ENCODE peak calls at places on chromosomes 1 and 21, in five cellular contexts. One of them, this sample, is unnamed.

GRCh38 chr1:86753700-86754099 is 49.3 kb downstream of the SH3GLB1 start:
- DNase-seq in neural progenitor cell: peak; percentile 13
- DNase-seq in SK-N-SH: peak; percentile 20
- DNase-seq in GM23338: peak; percentile 51
- DNase-seq in HCT116: peak; percentile 21
- DNase-seq in this sample: peak; percentile 65

GRCh38 chr1:246800800-246801199 is 76.6 kb downstream of the SCCPDH start:
- DNase-seq in SK-N-SH: no peak
- DNase-seq in GM23338: no peak
- DNase-seq in neural progenitor cell: no peak
- DNase-seq in HCT116: no peak
- DNase-seq in this sample: no peak

GRCh38 chr1:84834419-84835064 is 58.5 kb downstream of the LPAR3 start:
- DNase-seq in GM23338: no peak
- DNase-seq in SK-N-SH: no peak
- DNase-seq in neural progenitor cell: no peak
- DNase-seq in HCT116: no peak
- DNase-seq in this sample: no peak

GRCh38 chr1:27348861-27349783 is 7.3 kb downstream of the SYTL1 start:
- DNase-seq in neural progenitor cell: peak; percentile 84
- DNase-seq in GM23338: peak; percentile 87
- DNase-seq in HCT116: peak; percentile 62
- DNase-seq in SK-N-SH: peak; percentile 90
- DNase-seq in this sample: no peak

GRCh38 chr21:29279531-29279930 is 19.2 kb upstream of the BACH1 start:
- DNase-seq in HCT116: no peak
- DNase-seq in SK-N-SH: no peak
- DNase-seq in neural progenitor cell: no peak
- DNase-seq in GM23338: no peak
- DNase-seq in this sample: no peak

GRCh38 chr1:11602424-11602823 is 51.8 kb downstream of the FBXO2 start:
- DNase-seq in HCT116: no peak
- DNase-seq in GM23338: no peak
- DNase-seq in SK-N-SH: no peak
- DNase-seq in neural progenitor cell: peak; percentile 46
- DNase-seq in this sample: no peak

GRCh38 chr21:41706678-41707077 is 60.2 kb downstream of the RIPK4 start:
- DNase-seq in HCT116: no peak
- DNase-seq in neural progenitor cell: no peak
- DNase-seq in SK-N-SH: no peak
- DNase-seq in GM23338: no peak
- DNase-seq in this sample: no peak

GRCh38 chr1:66980745-66981367 is 56.1 kb downstream of the MIER1 start:
- DNase-seq in HCT116: no peak
- DNase-seq in neural progenitor cell: no peak
- DNase-seq in GM23338: no peak
- DNase-seq in SK-N-SH: no peak
- DNase-seq in this sample: no peak

GRCh38 chr1:231020139-231020601 is 19.9 kb downstream of the FAM89A start:
- DNase-seq in SK-N-SH: no peak
- DNase-seq in neural progenitor cell: no peak
- DNase-seq in GM23338: peak; percentile 11
- DNase-seq in HCT116: no peak
- DNase-seq in this sample: no peak

GRCh38 chr1:167119696-167120095 is 25.8 kb downstream of the STYXL2 start:
- DNase-seq in HCT116: no peak
- DNase-seq in neural progenitor cell: no peak
- DNase-seq in SK-N-SH: no peak
- DNase-seq in GM23338: no peak
- DNase-seq in this sample: no peak

GRCh38 chr1:168609133-168609715 is 32.8 kb downstream of the XCL1 start:
- DNase-seq in neural progenitor cell: peak; percentile 45
- DNase-seq in GM23338: peak; percentile 36
- DNase-seq in HCT116: no peak
- DNase-seq in SK-N-SH: no peak
- DNase-seq in this sample: no peak

DNA sequence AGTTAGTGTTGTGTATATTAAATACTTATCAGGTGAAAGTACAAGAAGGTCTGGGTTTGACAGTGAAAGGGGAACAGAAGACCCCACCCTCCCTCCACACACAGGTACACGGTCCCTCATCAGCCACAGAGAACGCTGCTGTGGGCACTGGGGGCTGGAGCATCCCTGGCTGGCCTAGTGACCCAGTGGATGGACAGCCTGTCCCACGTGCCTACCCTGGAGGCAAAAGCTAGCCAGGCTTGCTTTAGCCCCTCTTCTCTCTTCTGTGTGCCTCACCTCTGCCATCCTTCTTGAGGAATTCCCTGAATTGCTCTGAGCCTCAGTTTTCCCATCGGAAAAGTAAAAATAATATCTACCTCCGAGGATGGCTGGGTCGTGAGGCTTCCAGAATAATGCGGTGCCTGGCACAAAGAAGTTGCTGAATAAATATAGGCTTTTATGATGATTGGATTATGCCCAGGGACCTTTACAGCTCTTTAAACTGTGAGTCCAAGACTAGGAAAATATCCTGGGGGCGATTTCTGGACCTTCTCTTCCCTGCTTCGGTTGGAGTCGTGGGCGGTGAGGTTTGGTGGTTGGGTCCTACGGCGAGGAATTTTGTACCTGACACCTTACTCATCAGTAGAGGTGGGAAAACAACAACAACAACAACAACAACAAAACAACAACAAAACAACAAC is 918 bp downstream of the IFNLR1 start:
- DNase-seq in neural progenitor cell: no peak
- DNase-seq in GM23338: no peak
- DNase-seq in SK-N-SH: no peak
- DNase-seq in HCT116: no peak
- DNase-seq in this sample: no peak
- TF ChIP-seq EZH2phosphoT487 in neural progenitor cell: no peak
- TF ChIP-seq EZH2phosphoT487 in GM23338: no peak
- TF ChIP-seq EZH2phosphoT487 in SK-N-SH: no peak
- TF ChIP-seq EZH2phosphoT487 in HCT116: no peak
- TF ChIP-seq EZH2phosphoT487 in this sample: no peak

GRCh38 chr1:201436969-201437368 is 15.4 kb upstream of the TNNI1 start:
- DNase-seq in SK-N-SH: no peak
- DNase-seq in HCT116: no peak
- DNase-seq in GM23338: no peak
- DNase-seq in neural progenitor cell: no peak
- DNase-seq in this sample: no peak

GRCh38 chr1:201433609-201434008 is 12.1 kb upstream of the TNNI1 start:
- DNase-seq in GM23338: no peak
- DNase-seq in SK-N-SH: no peak
- DNase-seq in neural progenitor cell: no peak
- DNase-seq in HCT116: no peak
- DNase-seq in this sample: no peak

GRCh38 chr1:201432814-201433213 is 11.3 kb upstream of the TNNI1 start:
- DNase-seq in HCT116: no peak
- DNase-seq in neural progenitor cell: no peak
- DNase-seq in SK-N-SH: no peak
- DNase-seq in GM23338: no peak
- DNase-seq in this sample: no peak

GRCh38 chr1:201434266-201434665 is 12.7 kb upstream of the TNNI1 start:
- DNase-seq in SK-N-SH: no peak
- DNase-seq in GM23338: no peak
- DNase-seq in neural progenitor cell: no peak
- DNase-seq in HCT116: no peak
- DNase-seq in this sample: no peak

GRCh38 chr1:201436461-201436860 is 14.9 kb upstream of the TNNI1 start:
- DNase-seq in neural progenitor cell: peak; percentile 55
- DNase-seq in GM23338: peak; percentile 78
- DNase-seq in SK-N-SH: no peak
- DNase-seq in HCT116: peak; percentile 56
- DNase-seq in this sample: no peak
- H3K4me2 ChIP-seq in neural progenitor cell: peak overlapping the region; percentile 16
- H3K4me2 ChIP-seq in GM23338: no peak overlapping the region
- H3K4me2 ChIP-seq in SK-N-SH: peak overlapping the region; percentile 22
- H3K4me2 ChIP-seq in HCT116: peak overlapping the region; percentile 54
- H3K4me2 ChIP-seq in this sample: peak overlapping the region; percentile 43

DNA sequence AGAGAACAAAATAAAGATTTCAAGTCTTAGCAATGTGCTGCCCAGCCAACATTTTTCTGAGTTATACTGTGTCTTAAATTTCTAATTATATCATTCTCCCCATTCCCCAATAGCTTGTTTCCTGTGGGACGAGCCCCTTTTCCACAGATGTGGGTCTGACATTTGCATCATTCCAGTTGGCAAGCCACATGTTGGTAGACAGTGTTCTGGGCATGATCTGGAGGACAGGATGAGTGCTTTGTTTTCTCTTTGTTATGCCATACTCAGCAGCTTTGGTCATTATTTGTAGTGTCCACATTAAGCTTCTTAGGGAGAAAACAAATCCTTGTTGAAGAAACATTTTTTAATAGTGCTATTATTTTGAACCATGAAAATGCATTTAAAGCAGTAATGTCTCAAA is 32.9 kb downstream of the MTARC1 start:
- DNase-seq in GM23338: no peak
- DNase-seq in SK-N-SH: no peak
- DNase-seq in neural progenitor cell: no peak
- DNase-seq in HCT116: no peak
- DNase-seq in this sample: no peak
- TF ChIP-seq EZH2phosphoT487 in GM23338: no peak
- TF ChIP-seq EZH2phosphoT487 in SK-N-SH: no peak
- TF ChIP-seq EZH2phosphoT487 in neural progenitor cell: no peak
- TF ChIP-seq EZH2phosphoT487 in HCT116: no peak
- TF ChIP-seq EZH2phosphoT487 in this sample: no peak

DNA sequence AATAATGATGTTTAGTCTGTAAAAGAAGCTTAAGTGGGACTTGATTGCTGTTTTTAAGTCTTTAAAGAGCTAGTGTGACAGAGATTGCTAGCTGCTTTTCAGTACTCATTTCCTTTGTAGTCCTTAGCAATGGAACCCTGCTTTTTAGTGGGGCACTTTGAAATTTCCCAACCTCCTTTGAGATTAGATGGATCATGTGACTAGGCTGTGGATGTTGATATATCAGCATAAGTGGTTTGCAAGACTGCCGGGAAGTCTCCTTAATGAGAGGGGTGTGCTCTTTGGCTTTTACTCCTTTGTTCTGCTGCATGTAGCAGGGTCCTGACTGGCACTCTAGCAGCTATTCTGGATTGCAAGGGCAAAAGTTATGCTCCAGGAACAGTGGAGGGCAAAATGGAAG is 11.2 kb upstream of the RCOR3 start:
- DNase-seq in neural progenitor cell: peak; percentile 14
- DNase-seq in GM23338: peak; percentile 17
- DNase-seq in SK-N-SH: peak; percentile 9
- DNase-seq in HCT116: no peak
- DNase-seq in this sample: no peak
- H3K4me2 ChIP-seq in neural progenitor cell: peak overlapping the region; percentile 34
- H3K4me2 ChIP-seq in GM23338: no peak overlapping the region
- H3K4me2 ChIP-seq in SK-N-SH: no peak overlapping the region
- H3K4me2 ChIP-seq in HCT116: no peak overlapping the region
- H3K4me2 ChIP-seq in this sample: no peak overlapping the region

GRCh38 chr1:226107471-226108460 is 45.2 kb downstream of the H3-3A start:
- DNase-seq in HCT116: no peak
- DNase-seq in neural progenitor cell: no peak
- DNase-seq in GM23338: no peak
- DNase-seq in SK-N-SH: no peak
- DNase-seq in this sample: peak; percentile 59

GRCh38 chr1:226110249-226111108 is 48.0 kb downstream of the H3-3A start:
- DNase-seq in GM23338: peak; percentile 59
- DNase-seq in HCT116: no peak
- DNase-seq in SK-N-SH: peak; percentile 92
- DNase-seq in neural progenitor cell: peak; percentile 69
- DNase-seq in this sample: peak; percentile 88

GRCh38 chr1:226109829-226110248 is 47.3 kb downstream of the H3-3A start:
- DNase-seq in HCT116: peak; percentile 66
- DNase-seq in neural progenitor cell: peak; percentile 93
- DNase-seq in GM23338: peak; percentile 92
- DNase-seq in SK-N-SH: peak; percentile 99
- DNase-seq in this sample: peak; percentile 72

GRCh38 chr1:226111109-226111864 is 48.8 kb downstream of the H3-3A start:
- DNase-seq in neural progenitor cell: no peak
- DNase-seq in SK-N-SH: no peak
- DNase-seq in GM23338: peak; percentile 71
- DNase-seq in HCT116: no peak
- DNase-seq in this sample: peak; percentile 85

DNA sequence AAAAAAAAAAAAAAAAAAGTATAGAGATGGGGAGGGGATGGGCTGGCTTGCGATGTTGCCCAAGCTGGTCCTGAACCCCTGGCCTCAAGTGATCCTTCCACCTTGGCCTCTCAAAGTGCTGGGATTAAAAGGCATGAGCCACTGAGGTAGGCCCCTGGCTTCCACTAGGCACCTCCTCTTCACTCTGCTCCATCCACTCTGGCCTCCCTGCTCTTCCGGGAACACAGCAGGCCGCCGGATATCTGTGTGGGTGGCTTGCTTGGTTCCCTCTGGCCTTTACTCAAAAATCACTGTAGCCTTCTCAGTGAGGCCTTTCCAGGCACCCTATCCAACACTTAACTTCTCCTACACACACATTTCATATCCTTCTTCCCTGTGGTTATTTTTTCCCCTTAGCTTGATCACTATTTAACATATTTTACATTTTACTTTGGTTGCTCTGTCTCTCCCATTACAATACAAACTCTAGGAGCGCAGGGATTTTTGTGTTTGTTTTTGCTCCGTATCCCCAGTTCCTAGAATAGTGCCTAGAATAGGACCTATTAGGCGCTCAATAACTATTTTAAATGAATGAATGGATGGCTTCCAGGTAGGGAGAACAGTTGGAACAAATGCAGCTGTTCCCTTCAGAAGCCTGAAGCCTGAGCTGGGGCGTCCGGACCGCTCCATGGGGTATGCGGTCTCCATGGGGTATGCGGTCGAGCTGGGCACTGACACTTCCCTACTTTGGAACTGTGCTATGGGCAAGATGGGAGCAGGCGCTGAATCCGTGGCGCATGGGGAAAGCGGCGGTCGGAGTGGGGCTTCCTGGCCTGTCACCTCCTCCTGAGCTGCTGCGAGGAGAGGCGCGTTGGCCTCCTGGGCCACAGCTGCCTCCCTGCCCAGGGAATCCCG is 46.7 kb downstream of the H3-3A start:
- DNase-seq in HCT116: no peak
- DNase-seq in neural progenitor cell: no peak
- DNase-seq in GM23338: no peak
- DNase-seq in SK-N-SH: no peak
- DNase-seq in this sample: no peak
- TF ChIP-seq EZH2phosphoT487 in HCT116: no peak
- TF ChIP-seq EZH2phosphoT487 in neural progenitor cell: no peak
- TF ChIP-seq EZH2phosphoT487 in GM23338: no peak
- TF ChIP-seq EZH2phosphoT487 in SK-N-SH: no peak
- TF ChIP-seq EZH2phosphoT487 in this sample: no peak

GRCh38 chr1:145845514-145846161 is at the start of gene NUDT17:
- DNase-seq in GM23338: peak; percentile 92
- DNase-seq in SK-N-SH: peak; percentile 90
- DNase-seq in HCT116: peak; percentile 26
- DNase-seq in neural progenitor cell: peak; percentile 95
- DNase-seq in this sample: peak; percentile 91
- H3K4me2 ChIP-seq in GM23338: peak within 1 kb of the TSS; percentile 94
- H3K4me2 ChIP-seq in SK-N-SH: peak within 1 kb of the TSS; percentile 96
- H3K4me2 ChIP-seq in HCT116: peak within 1 kb of the TSS; percentile 81
- H3K4me2 ChIP-seq in neural progenitor cell: peak within 1 kb of the TSS; percentile 92
- H3K4me2 ChIP-seq in this sample: peak within 1 kb of the TSS; percentile 99

GRCh38 chr1:237684236-237684635 is 206.5 kb downstream of the ZP4 start:
- DNase-seq in HCT116: no peak
- DNase-seq in SK-N-SH: no peak
- DNase-seq in GM23338: no peak
- DNase-seq in neural progenitor cell: no peak
- DNase-seq in this sample: no peak
- TF ChIP-seq EZH2phosphoT487 in HCT116: no peak
- TF ChIP-seq EZH2phosphoT487 in SK-N-SH: no peak
- TF ChIP-seq EZH2phosphoT487 in GM23338: no peak
- TF ChIP-seq EZH2phosphoT487 in neural progenitor cell: no peak
- TF ChIP-seq EZH2phosphoT487 in this sample: no peak

This sample was measured in OCI-LY7.